ENCODE peak calls at places on chromosomes 13 and 19, in four cellular contexts. One of them, this sample, is unnamed.

GRCh38 chr19:3137139-3137538 is 1.3 kb downstream of the GNA15 start:
- DNase-seq in AG04450: no peak
- DNase-seq in PC-3: no peak
- DNase-seq in A673: no peak
- DNase-seq in this sample: peak

GRCh38 chr19:50431343-50432220 is 1.1 kb upstream of the MYBPC2 start:
- DNase-seq in AG04450: peak
- DNase-seq in PC-3: peak
- DNase-seq in A673: peak
- DNase-seq in this sample: peak

GRCh38 chr19:29623726-29624488 is 17.8 kb downstream of the POP4 start:
- DNase-seq in AG04450: no peak
- DNase-seq in PC-3: no peak
- DNase-seq in A673: no peak
- DNase-seq in this sample: no peak

GRCh38 chr19:13149628-13150186 is 468 bp downstream of the STX10 start:
- DNase-seq in AG04450: no peak
- DNase-seq in PC-3: peak
- DNase-seq in A673: peak
- DNase-seq in this sample: no peak

GRCh38 chr13:97911311-97912138 is 42.0 kb upstream of the IPO5 start:
- DNase-seq in AG04450: no peak
- DNase-seq in PC-3: peak
- DNase-seq in A673: no peak
- DNase-seq in this sample: no peak

GRCh38 chr19:35093430-35093829 is 22.2 kb upstream of the FXYD3 start:
- DNase-seq in AG04450: no peak
- DNase-seq in PC-3: no peak
- DNase-seq in A673: no peak
- DNase-seq in this sample: no peak

GRCh38 chr19:14347999-14348889 is 33.0 kb upstream of the ADGRE5 start:
- DNase-seq in AG04450: no peak
- DNase-seq in PC-3: peak
- DNase-seq in A673: peak
- DNase-seq in this sample: no peak

GRCh38 chr13:108944760-108945159 is 315.3 kb downstream of the MYO16 start:
- DNase-seq in AG04450: no peak
- DNase-seq in PC-3: no peak
- DNase-seq in A673: peak
- DNase-seq in this sample: no peak

GRCh38 chr19:1267441-1268391 is 1.4 kb upstream of the CIRBP start:
- DNase-seq in AG04450: no peak
- DNase-seq in PC-3: no peak
- DNase-seq in A673: no peak
- DNase-seq in this sample: peak

GRCh38 chr13:102569488-102569887 is 27.3 kb upstream of the TPP2 start:
- DNase-seq in AG04450: no peak
- DNase-seq in PC-3: no peak
- DNase-seq in A673: no peak
- DNase-seq in this sample: no peak

GRCh38 chr13:50375792-50376191 is 360.5 kb downstream of the KCNRG start:
- DNase-seq in AG04450: no peak
- DNase-seq in PC-3: peak
- DNase-seq in A673: no peak
- DNase-seq in this sample: no peak

GRCh38 chr13:74839656-74840055 is 642.3 kb downstream of the TBC1D4 start:
- DNase-seq in AG04450: no peak
- DNase-seq in PC-3: peak
- DNase-seq in A673: no peak
- DNase-seq in this sample: no peak

GRCh38 chr19:58395979-58396627 is 647 bp downstream of the RNF225 start:
- DNase-seq in AG04450: no peak
- DNase-seq in PC-3: no peak
- DNase-seq in A673: no peak
- DNase-seq in this sample: no peak

GRCh38 chr19:806815-807421 is 9.7 kb downstream of the PTBP1 start:
- DNase-seq in AG04450: no peak
- DNase-seq in PC-3: no peak
- DNase-seq in A673: peak
- DNase-seq in this sample: no peak

GRCh38 chr13:31485183-31485582 is 254.1 kb upstream of the RXFP2 start:
- DNase-seq in AG04450: no peak
- DNase-seq in PC-3: no peak
- DNase-seq in A673: no peak
- DNase-seq in this sample: no peak

GRCh38 chr19:52724701-52725514 is 9.9 kb downstream of the ZNF611 start:
- DNase-seq in AG04450: no peak
- DNase-seq in PC-3: no peak
- DNase-seq in A673: no peak
- DNase-seq in this sample: no peak

GRCh38 chr13:113579686-113580085 is 4.9 kb upstream of the TFDP1 start:
- DNase-seq in AG04450: no peak
- DNase-seq in PC-3: no peak
- DNase-seq in A673: no peak
- DNase-seq in this sample: no peak

GRCh38 chr13:32587774-32588165 is 1.5 kb downstream of the PDS5B start:
- DNase-seq in AG04450: no peak
- DNase-seq in PC-3: peak
- DNase-seq in A673: no peak
- DNase-seq in this sample: no peak

GRCh38 chr13:98221234-98221633 is 44.2 kb upstream of the RNF113B start:
- DNase-seq in AG04450: no peak
- DNase-seq in PC-3: no peak
- DNase-seq in A673: peak
- DNase-seq in this sample: no peak

GRCh38 chr19:33472696-33473624 is 48.6 kb downstream of the PEPD start:
- DNase-seq in AG04450: peak
- DNase-seq in PC-3: peak
- DNase-seq in A673: peak
- DNase-seq in this sample: no peak

GRCh38 chr13:98220188-98220765 is 43.2 kb upstream of the RNF113B start:
- DNase-seq in AG04450: no peak
- DNase-seq in PC-3: no peak
- DNase-seq in A673: no peak
- DNase-seq in this sample: no peak

GRCh38 chr19:31354316-31354715 is 5.1 kb upstream of the TSHZ3 start:
- DNase-seq in AG04450: no peak
- DNase-seq in PC-3: no peak
- DNase-seq in A673: no peak
- DNase-seq in this sample: no peak

GRCh38 chr19:46372901-46373572 is 26.1 kb downstream of the PPP5C start:
- DNase-seq in AG04450: no peak
- DNase-seq in PC-3: peak
- DNase-seq in A673: peak
- DNase-seq in this sample: peak

GRCh38 chr19:18741566-18742121 is 49.5 kb downstream of the COMP start:
- DNase-seq in AG04450: no peak
- DNase-seq in PC-3: peak
- DNase-seq in A673: no peak
- DNase-seq in this sample: no peak

GRCh38 chr13:47859129-47859528 is 141.9 kb downstream of the SUCLA2 start:
- DNase-seq in AG04450: no peak
- DNase-seq in PC-3: no peak
- DNase-seq in A673: no peak
- DNase-seq in this sample: no peak

GRCh38 chr13:44156294-44156658 is 217.3 kb upstream of the SERP2 start:
- DNase-seq in AG04450: no peak
- DNase-seq in PC-3: no peak
- DNase-seq in A673: no peak
- DNase-seq in this sample: no peak

GRCh38 chr19:58569191-58569942 is 3.8 kb downstream of the MZF1 start:
- DNase-seq in AG04450: no peak
- DNase-seq in PC-3: no peak
- DNase-seq in A673: no peak
- DNase-seq in this sample: no peak

GRCh38 chr13:74687452-74688180 is 553.4 kb upstream of the KLF12 start:
- DNase-seq in AG04450: no peak
- DNase-seq in PC-3: no peak
- DNase-seq in A673: no peak
- DNase-seq in this sample: no peak

GRCh38 chr13:97344250-97345175 is 89.5 kb upstream of the RAP2A start:
- DNase-seq in AG04450: no peak
- DNase-seq in PC-3: peak
- DNase-seq in A673: peak
- DNase-seq in this sample: no peak

GRCh38 chr19:10543420-10544241 is at the start of gene ATG4D:
- DNase-seq in AG04450: no peak
- DNase-seq in PC-3: peak
- DNase-seq in A673: peak
- DNase-seq in this sample: no peak

GRCh38 chr13:21069561-21070004 is 8.2 kb upstream of the LATS2 start:
- DNase-seq in AG04450: peak
- DNase-seq in PC-3: peak
- DNase-seq in A673: peak
- DNase-seq in this sample: no peak

GRCh38 chr19:51503428-51503827 is 1.8 kb upstream of the SIGLEC12 start:
- DNase-seq in AG04450: no peak
- DNase-seq in PC-3: no peak
- DNase-seq in A673: no peak
- DNase-seq in this sample: no peak

GRCh38 chr19:33552191-33552927 is 30.8 kb upstream of the PEPD start:
- DNase-seq in AG04450: no peak
- DNase-seq in PC-3: no peak
- DNase-seq in A673: no peak
- DNase-seq in this sample: no peak

GRCh38 chr19:34960103-34960805 is 3.8 kb downstream of the ZNF792 start:
- DNase-seq in AG04450: peak
- DNase-seq in PC-3: peak
- DNase-seq in A673: no peak
- DNase-seq in this sample: no peak

GRCh38 chr19:34126966-34127365 is 45.3 kb upstream of the LSM14A start:
- DNase-seq in AG04450: no peak
- DNase-seq in PC-3: no peak
- DNase-seq in A673: no peak
- DNase-seq in this sample: no peak

GRCh38 chr13:111396457-111396856 is 76.0 kb downstream of the TEX29 start:
- DNase-seq in AG04450: no peak
- DNase-seq in PC-3: no peak
- DNase-seq in A673: no peak
- DNase-seq in this sample: peak

GRCh38 chr13:92175330-92175729 is 776.9 kb downstream of the GPC5 start:
- DNase-seq in AG04450: peak
- DNase-seq in PC-3: peak
- DNase-seq in A673: peak
- DNase-seq in this sample: no peak

GRCh38 chr19:482186-483041 is 13.9 kb upstream of the MADCAM1 start:
- DNase-seq in AG04450: no peak
- DNase-seq in PC-3: no peak
- DNase-seq in A673: no peak
- DNase-seq in this sample: no peak

GRCh38 chr13:77740931-77741586 is 43.6 kb downstream of the SLAIN1 start:
- DNase-seq in AG04450: no peak
- DNase-seq in PC-3: no peak
- DNase-seq in A673: no peak
- DNase-seq in this sample: no peak

DNA sequence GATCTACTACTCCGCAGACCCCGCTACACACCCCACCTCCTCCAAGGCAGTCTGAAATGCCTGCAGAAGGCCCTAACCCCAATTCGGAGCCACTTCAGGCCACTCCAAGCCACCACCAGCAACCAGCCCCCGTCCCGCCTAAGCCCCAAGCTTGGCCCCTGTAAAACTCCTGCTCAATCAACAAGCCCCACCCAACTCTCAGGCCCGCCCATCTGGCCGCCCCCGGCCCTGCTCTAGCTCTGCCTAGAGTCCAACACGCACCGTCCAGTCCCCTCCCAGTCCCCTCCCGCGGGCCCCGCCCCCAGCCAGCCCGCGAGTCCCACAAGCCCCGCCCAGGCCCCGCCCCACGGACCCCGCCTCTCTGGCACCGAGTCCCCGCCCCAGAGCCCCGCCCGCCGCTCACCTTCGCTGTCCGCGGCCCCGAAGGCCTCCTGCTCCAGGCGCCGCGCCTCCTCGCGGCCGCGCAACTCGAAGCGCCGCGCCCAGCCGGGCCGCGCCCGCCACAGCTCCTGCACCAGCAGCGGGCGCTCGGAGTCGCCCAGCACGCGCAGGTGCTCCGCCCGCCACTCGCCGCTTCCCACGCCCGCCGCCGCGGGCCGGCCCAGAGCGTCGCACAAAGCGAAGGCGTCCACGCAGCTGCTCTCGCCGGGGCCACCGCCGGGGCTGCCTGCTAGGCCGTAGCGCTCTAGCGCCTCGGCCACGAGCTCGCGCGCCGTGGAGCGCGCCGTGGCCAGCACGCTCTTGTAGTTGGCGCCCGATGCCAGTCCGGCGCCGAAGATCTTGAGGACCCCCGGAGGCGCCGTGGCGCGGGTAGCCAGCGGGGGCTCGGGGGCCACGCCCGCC is 1.6 kb downstream of the RASIP1 start:
- DNase-seq in AG04450: no peak
- DNase-seq in PC-3: peak
- DNase-seq in A673: peak
- DNase-seq in this sample: peak
- TF ChIP-seq CTCF in AG04450: no peak
- TF ChIP-seq CTCF in PC-3: peak
- TF ChIP-seq CTCF in A673: peak
- TF ChIP-seq CTCF in this sample: peak

DNA sequence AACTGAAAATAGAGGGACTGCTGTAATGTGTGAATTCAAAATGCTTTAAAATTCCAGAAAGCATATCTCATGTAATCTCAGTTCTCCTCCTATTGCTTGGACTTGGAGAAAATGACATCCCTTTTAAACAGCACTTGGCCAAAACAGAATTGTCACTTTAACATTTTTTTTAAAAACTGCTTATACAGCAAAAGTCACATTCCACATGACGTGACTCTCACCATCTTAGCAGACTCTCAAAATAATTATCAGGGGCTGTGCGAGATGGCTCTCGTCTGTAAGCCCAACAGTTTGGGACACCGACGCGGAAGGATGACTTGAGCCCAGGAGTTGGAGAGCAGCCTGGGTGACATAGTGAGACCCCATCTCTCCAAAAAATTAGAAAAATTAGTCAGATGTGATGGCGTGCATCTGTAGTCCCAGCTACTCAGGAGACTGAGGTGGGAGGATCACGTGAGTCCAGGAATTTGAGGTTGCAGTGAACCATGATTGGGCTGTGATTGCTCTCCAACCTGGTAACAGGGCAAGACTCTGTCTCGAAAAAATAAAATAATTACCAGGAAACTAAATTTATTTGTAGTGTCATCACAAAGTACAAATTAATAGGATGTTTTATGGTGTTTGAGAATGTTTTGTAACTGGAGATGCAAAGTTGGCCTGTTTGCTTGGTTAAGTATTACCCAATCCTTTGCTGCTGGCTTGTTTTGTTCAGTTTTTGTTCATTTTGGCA is 8.8 kb downstream of the SAFB start:
- DNase-seq in AG04450: no peak
- DNase-seq in PC-3: no peak
- DNase-seq in A673: no peak
- DNase-seq in this sample: no peak
- H3K27ac ChIP-seq in AG04450: no peak
- H3K27ac ChIP-seq in PC-3: no peak
- H3K27ac ChIP-seq in A673: no peak
- H3K27ac ChIP-seq in this sample: peak

GRCh38 chr19:45115809-45116615 is 23.0 kb downstream of the PPP1R37 start:
- DNase-seq in AG04450: no peak
- DNase-seq in PC-3: no peak
- DNase-seq in A673: no peak
- DNase-seq in this sample: no peak
- H3K4me3 ChIP-seq in AG04450: no peak
- H3K4me3 ChIP-seq in PC-3: no peak
- H3K4me3 ChIP-seq in A673: no peak
- H3K4me3 ChIP-seq in this sample: no peak

GRCh38 chr19:42281175-42282035 is 12.4 kb downstream of the CIC start:
- DNase-seq in AG04450: no peak
- DNase-seq in PC-3: no peak
- DNase-seq in A673: peak
- DNase-seq in this sample: peak
- TF ChIP-seq CTCF in AG04450: peak
- TF ChIP-seq CTCF in PC-3: no peak
- TF ChIP-seq CTCF in A673: no peak
- TF ChIP-seq CTCF in this sample: no peak

This sample was measured in coronary artery.